ENCODE peak calls at places on chromosomes 12 and 14, in four cellular contexts. C is nephron progenitor cell, P is cardiac muscle cell, X is COR-L47. A is an unnamed sample.

GRCh38 chr14:102182190-102182589 is 42.5 kb downstream of the WDR20 start:
- DNase-seq in C (no peak), P (no peak), X (no peak), A (no peak)

GRCh38 chr12:13288937-13289643 is 92.6 kb downstream of the EMP1 start:
- DNase-seq in C (no peak), P (no peak), X (peak; percentile 19), A (no peak)

GRCh38 chr14:104253223-104253822 is 114.9 kb downstream of the KIF26A start:
- DNase-seq in C (no peak), P (no peak), X (no peak), A (no peak)

GRCh38 chr12:21860534-21860933 is 80.7 kb downstream of the ABCC9 start:
- DNase-seq in C (no peak), P (no peak), X (no peak), A (no peak)

GRCh38 chr12:21881950-21882349 is 59.3 kb downstream of the ABCC9 start:
- DNase-seq in C (no peak), P (no peak), X (no peak), A (no peak)

GRCh38 chr12:121334513-121335343 is 17.5 kb downstream of the ANAPC5 start:
- DNase-seq in C (peak; percentile 16), P (peak; percentile 77), X (peak; percentile 58), A (peak; percentile 72)

GRCh38 chr12:27332407-27333310 is at the start of gene BMAL2:
- DNase-seq in C (peak; percentile 75), P (peak; percentile 71), X (peak; percentile 36), A (peak; percentile 85)

GRCh38 chr12:27179399-27180214 is 64.5 kb upstream of the STK38L start:
- DNase-seq in C (no peak), P (no peak), X (no peak), A (no peak)

GRCh38 chr14:100903672-100904185 is at the start of gene RTL1:
- DNase-seq in C (no peak), P (no peak), X (no peak), A (no peak)

GRCh38 chr14:99131632-99132271 is 140.2 kb downstream of the BCL11B start:
- DNase-seq in C (no peak), P (no peak), X (no peak), A (no peak)

GRCh38 chr12:70994217-70994788 is 73.8 kb upstream of the PTPRR start:
- DNase-seq in C (no peak), P (no peak), X (no peak), A (no peak)

GRCh38 chr12:69998922-69999321 is 173.9 kb downstream of the MYRFL start:
- DNase-seq in C (no peak), P (no peak), X (peak; percentile 32), A (no peak)

GRCh38 chr14:104981699-104982541 is 3.7 kb upstream of the CLBA1 start:
- DNase-seq in C (no peak), P (no peak), X (no peak), A (no peak)

GRCh38 chr12:121652767-121653497 is 16.5 kb downstream of the MORN3 start:
- DNase-seq in C (no peak), P (no peak), X (no peak), A (no peak)

GRCh38 chr12:99066726-99067125 is 421.6 kb downstream of the APAF1 start:
- DNase-seq in C (no peak), P (no peak), X (no peak), A (no peak)

GRCh38 chr14:53861781-53862180 is 94.8 kb downstream of the BMP4 start:
- DNase-seq in C (no peak), P (no peak), X (no peak), A (no peak)

GRCh38 chr14:102184678-102185040 is 45.0 kb downstream of the WDR20 start:
- DNase-seq in C (no peak), P (no peak), X (no peak), A (peak; percentile 78)

GRCh38 chr14:24251880-24252288 is 9.5 kb upstream of the TINF2 start:
- DNase-seq in C (no peak), P (no peak), X (no peak), A (no peak)

GRCh38 chr12:122965356-122965755 is 907 bp downstream of the ABCB9 start:
- DNase-seq in C (no peak), P (no peak), X (no peak), A (peak; percentile 40)

GRCh38 chr14:103329421-103330347 is 4.4 kb upstream of the EIF5 start:
- DNase-seq in C (no peak), P (no peak), X (no peak), A (no peak)

GRCh38 chr12:98799411-98799810 is 154.3 kb downstream of the APAF1 start:
- DNase-seq in C (no peak), P (no peak), X (no peak), A (no peak)

GRCh38 chr12:124213606-124214347 is 81.1 kb upstream of the RFLNA start:
- DNase-seq in C (no peak), P (no peak), X (no peak), A (peak; percentile 28)

GRCh38 chr12:18799561-18799960 is 61.6 kb downstream of the CAPZA3 start:
- DNase-seq in C (no peak), P (no peak), X (no peak), A (no peak)

GRCh38 chr12:122079532-122080081 is 1.1 kb downstream of the MLXIP start:
- DNase-seq in C (no peak), P (no peak), X (peak; percentile 7), A (no peak)

GRCh38 chr12:93926237-93926636 is 222.1 kb upstream of the PLXNC1 start:
- DNase-seq in C (no peak), P (no peak), X (no peak), A (no peak)

GRCh38 chr14:102545461-102546265 is 36.1 kb upstream of the ANKRD9 start:
- DNase-seq in C (no peak), P (no peak), X (peak; percentile 7), A (peak; percentile 52)

GRCh38 chr14:81533536-81534343 is at the start of gene SEL1L:
- DNase-seq in C (peak; percentile 99), P (peak; percentile 99), X (peak; percentile 99), A (peak; percentile 99)

GRCh38 chr12:15151141-15152091 is 69.8 kb downstream of the RERG start:
- DNase-seq in C (no peak), P (peak; percentile 46), X (peak; percentile 22), A (peak; percentile 38)

GRCh38 chr14:23300687-23301223 is 1.9 kb downstream of the PPP1R3E start:
- DNase-seq in C (no peak), P (peak; percentile 72), X (no peak), A (peak; percentile 47)

GRCh38 chr14:22813145-22813544 is 2.1 kb downstream of the SLC7A7 start:
- DNase-seq in C (no peak), P (no peak), X (no peak), A (no peak)

GRCh38 chr12:88266851-88267360 is 124.8 kb downstream of the TMTC3 start:
- DNase-seq in C (no peak), P (no peak), X (peak; percentile 55), A (no peak)

GRCh38 chr14:105436891-105437722 is 17.5 kb downstream of the MTA1 start:
- DNase-seq in C (no peak), P (no peak), X (peak; percentile 40), A (no peak)

GRCh38 chr12:19035552-19035951 is 94.0 kb upstream of the PLEKHA5 start:
- DNase-seq in C (no peak), P (no peak), X (no peak), A (no peak)

GRCh38 chr14:105070760-105071137 is 5.5 kb upstream of the GPR132 start:
- DNase-seq in C (no peak), P (no peak), X (no peak), A (no peak)